ENCODE peak calls at places on chromosomes 7 and 10, in ten cellular contexts. N is posterior vena cava; B is A549; M is NK-92 treated with Interleukin-12 subunit alpha and Interleukin-12 subunit beta, amount 100 ng/mL, for 24 hours; X is mammary epithelial cell; T is ovary; K is stimulated activated CD4-positive, alpha-beta T cell treated with anti-CD3 and anti-CD28 coated beads, Interleukin-4, amount 100 ng/mL, for 4 hours; Z is stimulated activated naive CD8-positive, alpha-beta T cell treated with anti-CD3 and anti-CD28 coated beads, Interleukin-15, Interleukin-2, amounts not matched to agents 100 U/mL and 50 U/mL, for 24 hours; W is lower lobe of right lung; E is GDM1. I is an unnamed sample.

GRCh38 chr10:93629636-93630291 is 17.4 kb downstream of the PDE6C start:
- DNase-seq in N (no peak), B (no peak), M (no peak), X (no peak), T (no peak), K (no peak), Z (no peak), W (no peak), E (no peak), I (no peak)

GRCh38 chr10:110901954-110902819 is 16.8 kb downstream of the BBIP1 start:
- DNase-seq in N (no peak), B (peak; percentile 28), M (peak; percentile 28), X (peak; percentile 85), T (no peak), K (no peak), Z (peak; percentile 42), W (no peak), E (no peak), I (no peak)

GRCh38 chr7:26675143-26675887 is 189.1 kb downstream of the SKAP2 start:
- DNase-seq in N (no peak), B (no peak), M (no peak), X (peak; percentile 77), T (no peak), K (no peak), Z (no peak), W (no peak), E (no peak), I (no peak)

GRCh38 chr7:35036361-35037171 is 719 bp downstream of the DPY19L1 start:
- DNase-seq in N (peak; percentile 90), B (peak; percentile 51), M (peak; percentile 37), X (peak; percentile 42), T (peak; percentile 38), K (peak; percentile 36), Z (peak; percentile 50), W (peak; percentile 76), E (peak; percentile 30), I (peak; percentile 21)

GRCh38 chr10:79391231-79392019 is 44.2 kb downstream of the PPIF start:
- DNase-seq in N (peak; percentile 88), B (no peak), M (no peak), X (no peak), T (peak; percentile 13), K (no peak), Z (no peak), W (peak; percentile 24), E (no peak), I (no peak)

GRCh38 chr10:70806841-70807240 is 8.9 kb upstream of the SGPL1 start:
- DNase-seq in N (no peak), B (no peak), M (no peak), X (no peak), T (no peak), K (no peak), Z (no peak), W (no peak), E (no peak), I (no peak)

GRCh38 chr7:69739906-69740545 is 141.8 kb downstream of the AUTS2 start:
- DNase-seq in N (no peak), B (no peak), M (no peak), X (no peak), T (no peak), K (no peak), Z (no peak), W (no peak), E (no peak), I (no peak)

GRCh38 chr10:72241853-72242252 is 25.8 kb upstream of the ASCC1 start:
- DNase-seq in N (peak; percentile 34), B (no peak), M (no peak), X (no peak), T (no peak), K (no peak), Z (no peak), W (no peak), E (no peak), I (no peak)

GRCh38 chr10:72740526-72740925 is 48.6 kb downstream of the MCU start:
- DNase-seq in N (no peak), B (peak; percentile 33), M (no peak), X (peak; percentile 56), T (no peak), K (no peak), Z (no peak), W (no peak), E (no peak), I (no peak)

GRCh38 chr10:106355450-106355849 is 809.1 kb downstream of the SORCS1 start:
- DNase-seq in N (no peak), B (no peak), M (no peak), X (no peak), T (no peak), K (no peak), Z (no peak), W (no peak), E (no peak), I (no peak)

GRCh38 chr7:96657347-96658010 is 52.2 kb downstream of the SEM1 start:
- DNase-seq in N (no peak), B (no peak), M (no peak), X (no peak), T (no peak), K (no peak), Z (no peak), W (no peak), E (no peak), I (no peak)

GRCh38 chr7:39353615-39354376 is 212.4 kb upstream of the YAE1 start:
- DNase-seq in N (no peak), B (no peak), M (no peak), X (no peak), T (peak; percentile 48), K (no peak), Z (no peak), W (peak; percentile 50), E (no peak), I (no peak)

GRCh38 chr7:45514944-45515343 is 59.2 kb upstream of the ADCY1 start:
- DNase-seq in N (no peak), B (no peak), M (no peak), X (no peak), T (no peak), K (no peak), Z (no peak), W (no peak), E (no peak), I (no peak)

GRCh38 chr7:47181609-47182264 is 400.2 kb downstream of the TNS3 start:
- DNase-seq in N (no peak), B (no peak), M (no peak), X (no peak), T (peak; percentile 23), K (no peak), Z (no peak), W (peak; percentile 51), E (no peak), I (no peak)

GRCh38 chr7:148084138-148084537 is 506.4 kb upstream of the C7orf33 start:
- DNase-seq in N (no peak), B (no peak), M (no peak), X (peak; percentile 5), T (peak; percentile 64), K (no peak), Z (peak; percentile 20), W (no peak), E (no peak), I (no peak)

GRCh38 chr10:28620251-28620650 is 57.1 kb upstream of the BAMBI start:
- DNase-seq in N (no peak), B (no peak), M (no peak), X (no peak), T (no peak), K (no peak), Z (no peak), W (no peak), E (no peak), I (no peak)

GRCh38 chr7:155935726-155936125 is 123.5 kb upstream of the SHH start:
- DNase-seq in N (no peak), B (no peak), M (no peak), X (no peak), T (no peak), K (no peak), Z (no peak), W (no peak), E (no peak), I (no peak)

GRCh38 chr7:43039346-43039745 is 73.1 kb upstream of the HECW1 start:
- DNase-seq in N (no peak), B (no peak), M (no peak), X (no peak), T (no peak), K (no peak), Z (no peak), W (no peak), E (no peak), I (no peak)

GRCh38 chr10:77244746-77245145 is 392.9 kb downstream of the KCNMA1 start:
- DNase-seq in N (no peak), B (no peak), M (no peak), X (no peak), T (peak; percentile 38), K (no peak), Z (no peak), W (no peak), E (no peak), I (no peak)

GRCh38 chr10:4522296-4523000 is 303.6 kb upstream of the AKR1E2 start:
- DNase-seq in N (no peak), B (no peak), M (no peak), X (no peak), T (no peak), K (no peak), Z (no peak), W (no peak), E (no peak), I (no peak)